ENCODE peak calls at places on chromosomes 3 and 15, in ten cellular contexts. T, C, Y, E, Z, H, X, L, B and D are unnamed samples.
A peak's percentile ranks its signal among the peaks of the same experiment; 100 is the strongest.

GRCh38 chr3:48409291-48410201 is 20.3 kb downstream of the PLXNB1 start:
- DNase-seq in C (no peak), Y (peak; percentile 21), Z (peak; percentile 66), L (no peak), H (no peak), X (no peak), B (peak; percentile 54), E (peak; percentile 12), T (no peak), D (no peak)

GRCh38 chr3:107962946-107963345 is 127.9 kb downstream of the CD47 start:
- DNase-seq in X (no peak), H (no peak), T (no peak), B (no peak), E (no peak), C (peak; percentile 88), Y (no peak), L (peak; percentile 36), Z (no peak), D (no peak)

GRCh38 chr3:53062905-53063304 is 17.0 kb upstream of the SFMBT1 start:
- DNase-seq in E (no peak), H (no peak), X (no peak), Z (no peak), B (peak; percentile 34), C (no peak), T (no peak), Y (no peak), L (no peak), D (no peak)

GRCh38 chr3:25033407-25034029 is 394.5 kb upstream of the RARB start:
- DNase-seq in Z (no peak), E (peak; percentile 40), Y (no peak), X (no peak), L (peak; percentile 6), T (no peak), C (peak; percentile 18), B (no peak), H (peak; percentile 69), D (no peak)

GRCh38 chr15:52050416-52050815 is 31.4 kb downstream of the MAPK6 start:
- DNase-seq in Y (no peak), X (peak; percentile 15), Z (no peak), T (peak; percentile 38), C (peak; percentile 62), E (no peak), B (no peak), H (no peak), L (peak; percentile 77), D (no peak)

GRCh38 chr15:58525926-58526538 is 94.2 kb downstream of the LIPC start:
- DNase-seq in L (no peak), Y (no peak), Z (no peak), E (no peak), H (no peak), C (no peak), T (no peak), B (no peak), X (no peak), D (no peak)

GRCh38 chr3:9043063-9043462 is 79.8 kb upstream of the RAD18 start:
- DNase-seq in Z (no peak), T (no peak), L (no peak), Y (no peak), H (no peak), X (no peak), B (no peak), E (no peak), C (no peak), D (no peak)

GRCh38 chr3:194632983-194633348 is 253 bp downstream of the TMEM44 start:
- DNase-seq in B (no peak), L (no peak), Y (peak; percentile 52), E (peak; percentile 33), X (no peak), T (no peak), C (no peak), H (no peak), Z (peak; percentile 78), D (no peak)

GRCh38 chr15:31396881-31397560 is 70.4 kb downstream of the KLF13 start:
- DNase-seq in H (peak; percentile 89), L (peak; percentile 26), B (peak; percentile 98), Y (peak; percentile 76), E (peak; percentile 97), Z (peak; percentile 98), T (peak; percentile 79), C (peak; percentile 78), X (no peak), D (peak; percentile 96)

GRCh38 chr3:119297169-119297568 is 3.0 kb downstream of the ARHGAP31 start:
- DNase-seq in Z (no peak), E (no peak), Y (peak; percentile 40), B (no peak), X (no peak), T (peak; percentile 70), H (no peak), C (peak; percentile 67), L (peak; percentile 71), D (peak; percentile 82)

GRCh38 chr3:195075199-195075940 is 195.6 kb downstream of the XXYLT1 start:
- DNase-seq in H (no peak), C (no peak), Z (peak; percentile 52), T (peak; percentile 59), B (no peak), E (no peak), L (peak; percentile 10), X (no peak), Y (no peak), D (no peak)

GRCh38 chr3:101521251-101521701 is 8.3 kb upstream of the SENP7 start:
- DNase-seq in X (no peak), Y (no peak), E (no peak), B (no peak), Z (no peak), H (no peak), T (no peak), L (no peak), C (no peak), D (no peak)

GRCh38 chr15:58201536-58201935 is 63.4 kb downstream of the AQP9 start:
- DNase-seq in H (no peak), C (peak; percentile 80), L (peak; percentile 45), Z (no peak), Y (no peak), E (no peak), B (no peak), X (no peak), T (peak; percentile 68), D (no peak)

GRCh38 chr15:99058421-99058870 is 46.4 kb upstream of the SYNM start:
- DNase-seq in Y (peak; percentile 45), E (no peak), B (peak; percentile 58), T (no peak), L (no peak), X (no peak), H (no peak), Z (no peak), C (no peak), D (peak; percentile 82)

GRCh38 chr15:99057020-99057419 is 47.9 kb upstream of the SYNM start:
- DNase-seq in Y (no peak), X (no peak), C (no peak), T (no peak), L (no peak), E (no peak), H (peak; percentile 34), Z (no peak), B (peak; percentile 58), D (no peak)

GRCh38 chr15:99057697-99058420 is 47.0 kb upstream of the SYNM start:
- DNase-seq in Z (no peak), Y (peak; percentile 40), B (peak; percentile 59), E (no peak), C (no peak), T (no peak), H (peak; percentile 30), L (no peak), X (no peak), D (peak; percentile 91)

GRCh38 chr15:99062226-99062625 is 42.7 kb upstream of the SYNM start:
- DNase-seq in T (no peak), X (no peak), H (no peak), Y (no peak), C (no peak), Z (no peak), B (peak; percentile 52), L (no peak), E (no peak), D (no peak)

DNA sequence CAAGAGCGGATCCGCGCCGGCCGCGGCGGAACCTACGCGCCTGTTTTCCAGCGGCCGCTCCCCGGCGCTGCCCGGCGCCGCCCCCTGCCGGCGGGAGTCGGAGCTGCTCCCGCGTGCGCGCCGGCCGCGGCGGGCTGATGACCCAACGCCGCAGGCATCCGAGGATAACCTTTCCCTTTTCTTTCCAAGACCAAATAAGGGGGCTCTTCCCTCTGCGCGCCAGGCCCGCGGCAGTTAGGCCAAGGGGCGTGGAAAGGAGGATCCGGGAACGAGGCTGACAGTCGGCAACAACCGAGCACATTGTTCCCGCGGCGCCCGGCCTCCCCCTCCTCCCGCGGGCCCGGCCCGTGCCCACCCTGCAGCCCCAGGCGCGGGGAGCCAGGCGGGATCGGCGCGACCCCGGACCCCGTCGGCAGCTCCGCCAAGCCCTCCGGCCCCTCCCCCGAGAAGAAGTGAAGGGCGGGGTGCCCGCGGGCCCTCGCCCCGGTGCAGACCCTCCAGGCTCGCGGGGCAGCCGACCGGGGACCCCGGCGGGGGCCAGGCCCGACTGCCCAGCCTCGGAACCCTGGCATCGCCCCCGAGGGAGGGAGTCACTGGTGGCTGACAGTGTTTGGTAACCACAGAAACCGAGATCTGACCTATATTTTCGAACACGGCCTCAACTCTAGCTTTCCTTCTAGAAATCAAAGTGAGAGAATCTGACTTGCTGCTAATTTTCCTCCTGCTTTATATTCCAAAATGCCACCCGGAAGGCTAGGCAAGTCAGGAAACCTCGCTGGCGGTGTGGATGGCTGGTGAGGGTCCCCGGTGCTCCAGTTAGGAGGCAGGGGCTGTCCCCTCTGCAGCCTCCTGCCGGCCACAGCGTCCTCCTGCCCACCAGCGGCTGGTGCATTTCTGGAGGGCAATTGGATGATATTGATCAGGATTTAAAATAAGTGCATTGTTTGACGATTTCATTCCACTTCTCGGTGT is 45.6 kb upstream of the SYNM start:
- DNase-seq in L (peak; percentile 87), T (peak; percentile 73), Z (peak; percentile 95), H (peak; percentile 93), Y (peak; percentile 88), C (peak; percentile 87), B (peak; percentile 90), X (peak; percentile 77), E (peak; percentile 47), D (peak; percentile 96)
- H3K4me3 ChIP-seq in L (peak overlapping the region; percentile 47), T (peak overlapping the region; percentile 54), Z (peak overlapping the region; percentile 26), H (peak overlapping the region; percentile 32), Y (peak overlapping the region; percentile 37), C (peak overlapping the region; percentile 46), B (peak overlapping the region; percentile 41), X (peak overlapping the region; percentile 57), E (peak overlapping the region; percentile 38), D (peak overlapping the region; percentile 70)

GRCh38 chr15:29113336-29114276 is 156.0 kb downstream of the NSMCE3 start:
- DNase-seq in T (no peak), B (no peak), Z (no peak), Y (no peak), C (no peak), E (no peak), H (no peak), X (no peak), L (no peak), D (no peak)
- H3K4me3 ChIP-seq in T (no peak overlapping the region), B (no peak overlapping the region), Z (no peak overlapping the region), Y (no peak overlapping the region), C (no peak overlapping the region), E (no peak overlapping the region), H (no peak overlapping the region), X (no peak overlapping the region), L (no peak overlapping the region), D (no peak overlapping the region)

GRCh38 chr15:79283252-79284048 is 928 bp downstream of the ANKRD34C start:
- DNase-seq in C (peak; percentile 47), Y (no peak), L (peak; percentile 21), Z (no peak), H (peak; percentile 92), X (no peak), B (no peak), E (no peak), T (peak; percentile 22), D (no peak)
- H3K4me3 ChIP-seq in C (no peak overlapping the region), Y (no peak overlapping the region), L (no peak overlapping the region), Z (no peak overlapping the region), H (no peak overlapping the region), X (no peak overlapping the region), B (no peak overlapping the region), E (no peak overlapping the region), T (no peak overlapping the region), D (no peak overlapping the region)

GRCh38 chr3:16070707-16071106 is 103.8 kb upstream of the GALNT15 start:
- DNase-seq in X (no peak), C (no peak), T (no peak), Z (no peak), Y (no peak), H (no peak), B (no peak), E (no peak), L (no peak), D (no peak)
- H3K4me3 ChIP-seq in X (no peak overlapping the region), C (no peak overlapping the region), T (no peak overlapping the region), Z (no peak overlapping the region), Y (no peak overlapping the region), H (no peak overlapping the region), B (no peak overlapping the region), E (no peak overlapping the region), L (no peak overlapping the region), D (no peak overlapping the region)